ENCODE peak calls at places on chromosomes 16 and 17, in eight cellular contexts. L is IMR-90, N is progenitor cell of endocrine pancreas, S is H9, M is WTC11, T is neural progenitor cell, G is psoas muscle, H is sigmoid colon. I is an unnamed sample.

GRCh38 chr16:30623558-30624283 is 13.5 kb upstream of the ZNF689 start:
- DNase-seq in L (no peak), N (no peak), S (no peak), M (no peak), T (no peak), G (no peak), H (no peak), I (no peak)

GRCh38 chr17:74037320-74037719 is 166.2 kb upstream of the RPL38 start:
- DNase-seq in L (no peak), N (no peak), S (no peak), M (no peak), T (peak), G (no peak), H (no peak), I (no peak)

GRCh38 chr17:77493238-77493812 is 352.6 kb downstream of the SEC14L1 start:
- DNase-seq in L (no peak), N (no peak), S (no peak), M (peak), T (peak), G (no peak), H (peak), I (no peak)

GRCh38 chr16:14562691-14563491 is 67.2 kb downstream of the PARN start:
- DNase-seq in L (peak), N (no peak), S (no peak), M (no peak), T (peak), G (peak), H (peak), I (no peak)

GRCh38 chr17:3723188-3723555 is 531 bp upstream of the HASPIN start:
- DNase-seq in L (no peak), N (no peak), S (no peak), M (no peak), T (no peak), G (no peak), H (no peak), I (no peak)

GRCh38 chr17:64399071-64399766 is 8.6 kb upstream of the PECAM1 start:
- DNase-seq in L (no peak), N (no peak), S (no peak), M (no peak), T (no peak), G (no peak), H (peak), I (no peak)

GRCh38 chr17:39352986-39353385 is 48.4 kb downstream of the FBXL20 start:
- DNase-seq in L (no peak), N (no peak), S (no peak), M (no peak), T (no peak), G (no peak), H (no peak), I (no peak)

GRCh38 chr17:73030995-73031394 is 61.5 kb downstream of the SLC39A11 start:
- DNase-seq in L (no peak), N (no peak), S (no peak), M (no peak), T (no peak), G (no peak), H (peak), I (no peak)

GRCh38 chr17:80422276-80422675 is 7.3 kb downstream of the ENDOV start:
- DNase-seq in L (no peak), N (no peak), S (no peak), M (no peak), T (no peak), G (no peak), H (peak), I (no peak)

GRCh38 chr16:28300327-28300726 is 8.0 kb downstream of the SBK1 start:
- DNase-seq in L (no peak), N (no peak), S (no peak), M (no peak), T (no peak), G (no peak), H (no peak), I (no peak)

GRCh38 chr16:50311891-50312501 is 45.6 kb downstream of the ADCY7 start:
- DNase-seq in L (no peak), N (no peak), S (no peak), M (no peak), T (no peak), G (no peak), H (peak), I (no peak)

GRCh38 chr17:40819528-40820125 is 2.8 kb downstream of the KRT10 start:
- DNase-seq in L (peak), N (no peak), S (no peak), M (no peak), T (no peak), G (no peak), H (no peak), I (no peak)

GRCh38 chr16:8882725-8883377 is 700 bp downstream of the LITAFD start:
- DNase-seq in L (no peak), N (no peak), S (no peak), M (no peak), T (no peak), G (no peak), H (no peak), I (no peak)

GRCh38 chr17:20982589-20983358 is 60.0 kb downstream of the USP22 start:
- DNase-seq in L (no peak), N (no peak), S (no peak), M (no peak), T (no peak), G (no peak), H (no peak), I (no peak)

GRCh38 chr17:76179496-76180467 is 38.7 kb upstream of the FOXJ1 start:
- DNase-seq in L (peak), N (no peak), S (no peak), M (no peak), T (no peak), G (no peak), H (no peak), I (no peak)

GRCh38 chr16:85626191-85626951 is 13.2 kb downstream of the GSE1 start:
- DNase-seq in L (no peak), N (no peak), S (peak), M (peak), T (peak), G (no peak), H (no peak), I (no peak)

GRCh38 chr16:65908568-65908967 is 457.9 kb upstream of the CDH5 start:
- DNase-seq in L (no peak), N (no peak), S (peak), M (peak), T (peak), G (no peak), H (no peak), I (no peak)

GRCh38 chr17:21199311-21199710 is 14.7 kb downstream of the TMEM11 start:
- DNase-seq in L (no peak), N (no peak), S (peak), M (peak), T (peak), G (no peak), H (no peak), I (no peak)

GRCh38 chr17:18362509-18363020 is 785 bp downstream of the SHMT1 start:
- DNase-seq in L (no peak), N (no peak), S (peak), M (no peak), T (peak), G (peak), H (peak), I (peak)

GRCh38 chr17:44159519-44160210 is 10.8 kb upstream of the ASB16 start:
- DNase-seq in L (peak), N (no peak), S (no peak), M (no peak), T (no peak), G (no peak), H (no peak), I (no peak)

GRCh38 chr17:59440757-59441458 is 109.5 kb downstream of the YPEL2 start:
- DNase-seq in L (peak), N (peak), S (peak), M (peak), T (peak), G (peak), H (peak), I (peak)

GRCh38 chr16:19382887-19383816 is 34.5 kb upstream of the TMC5 start:
- DNase-seq in L (no peak), N (no peak), S (no peak), M (no peak), T (no peak), G (no peak), H (no peak), I (no peak)

GRCh38 chr16:66189951-66190350 is 176.5 kb upstream of the CDH5 start:
- DNase-seq in L (peak), N (no peak), S (no peak), M (no peak), T (no peak), G (no peak), H (no peak), I (no peak)

GRCh38 chr16:79618712-79619050 is 18.1 kb upstream of the MAF start:
- DNase-seq in L (no peak), N (no peak), S (no peak), M (no peak), T (no peak), G (no peak), H (no peak), I (no peak)

GRCh38 chr16:59527206-59527997 is 793.3 kb upstream of the GOT2 start:
- DNase-seq in L (peak), N (no peak), S (no peak), M (no peak), T (no peak), G (no peak), H (no peak), I (no peak)

GRCh38 chr16:78520470-78520869 is 421.0 kb downstream of the WWOX start:
- DNase-seq in L (no peak), N (no peak), S (no peak), M (no peak), T (no peak), G (no peak), H (no peak), I (no peak)

GRCh38 chr17:62931101-62931500 is 34.9 kb upstream of the TANC2 start:
- DNase-seq in L (peak), N (no peak), S (no peak), M (no peak), T (no peak), G (no peak), H (no peak), I (no peak)

GRCh38 chr16:72203401-72203800 is 31.4 kb upstream of the PMFBP1 start:
- DNase-seq in L (peak), N (no peak), S (no peak), M (no peak), T (no peak), G (no peak), H (no peak), I (no peak)

GRCh38 chr17:31741371-31741770 is 117.7 kb downstream of the COPRS start:
- DNase-seq in L (no peak), N (no peak), S (no peak), M (no peak), T (no peak), G (no peak), H (no peak), I (no peak)

GRCh38 chr17:21394265-21394664 is 18.1 kb downstream of the KCNJ12 start:
- DNase-seq in L (peak), N (no peak), S (no peak), M (no peak), T (no peak), G (no peak), H (no peak), I (no peak)

GRCh38 chr17:3528604-3529511 is 28.8 kb downstream of the TRPV3 start:
- DNase-seq in L (no peak), N (no peak), S (peak), M (no peak), T (peak), G (peak), H (peak), I (no peak)

GRCh38 chr17:32350662-32351418 is 883 bp downstream of the ZNF207 start:
- DNase-seq in L (peak), N (no peak), S (no peak), M (no peak), T (peak), G (no peak), H (no peak), I (no peak)

GRCh38 chr16:81198635-81199034 is 39.9 kb upstream of the BCO1 start:
- DNase-seq in L (no peak), N (no peak), S (peak), M (no peak), T (no peak), G (no peak), H (no peak), I (no peak)

GRCh38 chr16:81195907-81196534 is 42.5 kb upstream of the BCO1 start:
- DNase-seq in L (no peak), N (no peak), S (no peak), M (no peak), T (no peak), G (no peak), H (no peak), I (no peak)

GRCh38 chr16:81204794-81205680 is 33.5 kb upstream of the BCO1 start:
- DNase-seq in L (peak), N (no peak), S (no peak), M (no peak), T (peak), G (no peak), H (peak), I (no peak)

GRCh38 chr16:81207076-81207475 is 31.4 kb upstream of the BCO1 start:
- DNase-seq in L (no peak), N (no peak), S (no peak), M (no peak), T (no peak), G (no peak), H (no peak), I (no peak)

DNA sequence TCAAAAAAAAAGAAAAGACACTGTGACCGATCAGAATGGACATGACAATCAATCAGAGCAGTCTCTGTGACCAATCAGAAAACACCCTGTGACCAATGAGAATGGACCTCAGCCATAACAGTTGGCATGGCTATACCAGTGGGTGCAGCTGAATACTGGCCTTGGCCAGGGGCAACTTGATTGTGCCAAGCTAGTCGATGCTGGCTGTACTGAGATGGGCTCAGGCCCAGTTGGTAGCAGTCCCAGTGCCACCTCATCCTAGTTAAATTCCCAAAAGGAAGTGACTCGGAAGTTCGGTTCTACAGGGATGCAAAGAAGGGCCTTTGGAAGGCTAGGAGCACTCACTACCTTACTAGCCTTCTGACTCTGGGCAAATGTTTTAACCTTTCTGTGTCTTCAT is 37.2 kb upstream of the BCO1 start:
- DNase-seq in L (peak), N (no peak), S (no peak), M (no peak), T (no peak), G (no peak), H (no peak), I (no peak)
- TF ChIP-seq CTCF in L (no peak), N (no peak), S (no peak), M (no peak), T (no peak), G (no peak), H (no peak), I (no peak)

GRCh38 chr17:60640503-60640902 is 37.1 kb upstream of the BCAS3 start:
- DNase-seq in L (peak), N (no peak), S (no peak), M (no peak), T (peak), G (no peak), H (no peak), I (no peak)
- TF ChIP-seq CTCF in L (peak), N (peak), S (peak), M (peak), T (peak), G (no peak), H (no peak), I (no peak)

GRCh38 chr17:50146230-50146926 is 4.1 kb downstream of the PPP1R9B start:
- DNase-seq in L (no peak), N (no peak), S (no peak), M (no peak), T (no peak), G (no peak), H (no peak), I (no peak)
- TF ChIP-seq CTCF in L (no peak), N (no peak), S (no peak), M (no peak), T (peak), G (no peak), H (no peak), I (no peak)

GRCh38 chr17:38333635-38334295 is 10.0 kb downstream of the GPR179 start:
- DNase-seq in L (no peak), N (peak), S (peak), M (peak), T (peak), G (no peak), H (no peak), I (no peak)
- TF ChIP-seq CTCF in L (peak), N (peak), S (peak), M (peak), T (no peak), G (peak), H (no peak), I (no peak)

GRCh38 chr17:66040402-66040801 is 151.5 kb downstream of the CEP112 start:
- DNase-seq in L (no peak), N (no peak), S (peak), M (peak), T (peak), G (no peak), H (no peak), I (no peak)
- TF ChIP-seq CTCF in L (no peak), N (peak), S (peak), M (no peak), T (peak), G (peak), H (no peak), I (no peak)